ENCODE peak calls at places on chromosomes 5 and 9, in ten cellular contexts. M is D721Med, F is activated T-helper 1 cell treated with Interleukin-2 at 50 U/mL for 16 hours, X is NCI-H1105 treated with DMSO at 0.1 percent for 48 hours, Q is GM10248, L is RWPE1, H is sciatic nerve, A is T-helper 1 cell, D is NCI-H524, N is PC-3. T is an unnamed sample.

GRCh38 chr9:98097836-98098235 is 21.2 kb downstream of the TRIM14 start:
- DNase-seq in X (peak), F (no peak), L (no peak), A (no peak), H (no peak), M (no peak), N (peak), D (no peak), Q (peak), T (no peak)

GRCh38 chr5:118006229-118006628 is 982.1 kb downstream of the DTWD2 start:
- DNase-seq in A (no peak), L (no peak), D (no peak), M (no peak), F (no peak), Q (no peak), N (no peak), H (no peak), X (no peak), T (no peak)

GRCh38 chr5:141825836-141826560 is 52.2 kb downstream of the PCDH1 start:
- DNase-seq in N (peak), L (no peak), X (no peak), M (no peak), F (no peak), Q (peak), D (no peak), A (no peak), H (no peak), T (no peak)

GRCh38 chr5:162593881-162594280 is 526.3 kb downstream of the GABRG2 start:
- DNase-seq in Q (no peak), A (no peak), N (peak), X (no peak), F (no peak), L (no peak), D (peak), M (no peak), H (no peak), T (no peak)

GRCh38 chr9:115250646-115251045 is 132.7 kb upstream of the TNC start:
- DNase-seq in Q (no peak), N (peak), X (no peak), F (no peak), A (no peak), L (peak), M (no peak), H (no peak), D (no peak), T (peak)

GRCh38 chr9:98095401-98095800 is 23.6 kb downstream of the TRIM14 start:
- DNase-seq in N (no peak), F (no peak), H (no peak), D (no peak), L (no peak), M (no peak), X (no peak), A (no peak), Q (no peak), T (no peak)

GRCh38 chr5:57549546-57549945 is 66.9 kb upstream of the ACTBL2 start:
- DNase-seq in M (no peak), A (no peak), F (no peak), D (no peak), N (no peak), Q (no peak), X (no peak), H (no peak), L (no peak), T (no peak)

GRCh38 chr5:14445581-14446290 is 135.9 kb upstream of the OTULINL start:
- DNase-seq in A (no peak), Q (no peak), H (no peak), X (peak), M (no peak), L (no peak), F (no peak), D (no peak), N (no peak), T (no peak)

GRCh38 chr5:149675467-149676201 is 54.5 kb upstream of the PPARGC1B start:
- DNase-seq in N (no peak), Q (no peak), M (no peak), D (no peak), L (no peak), X (peak), A (no peak), H (peak), F (no peak), T (no peak)

GRCh38 chr5:162488077-162488476 is 420.5 kb downstream of the GABRG2 start:
- DNase-seq in Q (no peak), F (no peak), H (no peak), N (peak), X (no peak), L (peak), D (no peak), A (no peak), M (no peak), T (no peak)

GRCh38 chr9:134377976-134378375 is 51.7 kb downstream of the RXRA start:
- DNase-seq in X (no peak), Q (no peak), H (peak), L (no peak), D (no peak), N (peak), F (no peak), A (no peak), M (no peak), T (no peak)

GRCh38 chr5:72241346-72242003 is 78.6 kb downstream of the MRPS27 start:
- DNase-seq in L (no peak), F (no peak), N (no peak), D (no peak), A (no peak), H (no peak), X (no peak), Q (no peak), M (no peak), T (no peak)

GRCh38 chr5:147857302-147858129 is 21.0 kb upstream of the SCGB3A2 start:
- DNase-seq in F (no peak), M (no peak), L (peak), N (peak), A (no peak), X (peak), D (peak), Q (peak), H (peak), T (peak)

GRCh38 chr5:10724799-10725507 is 36.1 kb downstream of the DAP start:
- DNase-seq in M (no peak), N (peak), X (no peak), D (peak), A (no peak), L (peak), H (peak), F (no peak), Q (no peak), T (peak)

GRCh38 chr5:153601377-153601776 is 110.9 kb downstream of the GRIA1 start:
- DNase-seq in D (no peak), Q (peak), H (no peak), N (no peak), F (no peak), M (no peak), X (no peak), A (no peak), L (no peak), T (no peak)